ENCODE peak calls at places on chromosomes 7 and 10, in eight cellular contexts. F is GM18507, J is prostate gland, B is progenitor cell of endocrine pancreas, O is left ventricle myocardium superior, W is fibroblast of mammary gland, D is ureter, X is EH. E is an unnamed sample.

GRCh38 chr7:26035552-26035951 is 116.4 kb upstream of the NFE2L3 start:
- DNase-seq in F (no peak), J (no peak), B (no peak), O (no peak), W (no peak), D (no peak), X (no peak), E (peak; percentile 9)

GRCh38 chr10:72061491-72061890 is 26.9 kb downstream of the SPOCK2 start:
- DNase-seq in F (no peak), J (no peak), B (no peak), O (no peak), W (no peak), D (no peak), X (no peak), E (peak; percentile 33)

GRCh38 chr7:105107458-105107857 is 93.5 kb downstream of the KMT2E start:
- DNase-seq in F (no peak), J (no peak), B (no peak), O (no peak), W (no peak), D (no peak), X (no peak), E (no peak)

GRCh38 chr7:28301148-28301641 is 111.1 kb upstream of the CREB5 start:
- DNase-seq in F (no peak), J (peak; percentile 39), B (no peak), O (no peak), W (peak; percentile 85), D (no peak), X (no peak), E (no peak)

GRCh38 chr10:11165591-11166543 is 148.2 kb downstream of the CELF2 start:
- DNase-seq in F (peak; percentile 59), J (peak; percentile 28), B (peak; percentile 20), O (peak; percentile 85), W (no peak), D (no peak), X (peak; percentile 17), E (peak; percentile 83)

GRCh38 chr7:158975526-158976467 is 119.4 kb downstream of the DYNC2I1 start:
- DNase-seq in F (no peak), J (no peak), B (no peak), O (no peak), W (peak; percentile 8), D (no peak), X (no peak), E (peak; percentile 30)

GRCh38 chr7:27148776-27149641 is 1.4 kb upstream of the HOXA6 start:
- DNase-seq in F (no peak), J (no peak), B (no peak), O (no peak), W (peak; percentile 80), D (peak; percentile 43), X (peak; percentile 64), E (no peak)

GRCh38 chr7:152674860-152675760 is 831 bp downstream of the XRCC2 start:
- DNase-seq in F (no peak), J (no peak), B (peak; percentile 10), O (no peak), W (peak; percentile 25), D (no peak), X (peak; percentile 30), E (peak; percentile 58)

GRCh38 chr7:148275359-148275890 is 315.1 kb upstream of the C7orf33 start:
- DNase-seq in F (no peak), J (no peak), B (no peak), O (no peak), W (no peak), D (peak; percentile 23), X (no peak), E (no peak)

GRCh38 chr10:122301055-122301810 is 30.1 kb downstream of the BTBD16 start:
- DNase-seq in F (no peak), J (no peak), B (no peak), O (no peak), W (peak; percentile 80), D (no peak), X (peak; percentile 81), E (no peak)

GRCh38 chr10:6729071-6729773 is 149.1 kb upstream of the PRKCQ start:
- DNase-seq in F (no peak), J (no peak), B (no peak), O (peak; percentile 35), W (peak; percentile 96), D (no peak), X (peak; percentile 68), E (no peak)

GRCh38 chr7:17184805-17185689 is 113.4 kb upstream of the AHR start:
- DNase-seq in F (no peak), J (no peak), B (no peak), O (no peak), W (peak; percentile 70), D (no peak), X (peak; percentile 64), E (no peak)

GRCh38 chr7:94351703-94352102 is 43.0 kb upstream of the COL1A2 start:
- DNase-seq in F (no peak), J (no peak), B (no peak), O (no peak), W (no peak), D (no peak), X (no peak), E (no peak)

GRCh38 chr7:527723-528122 is 8.1 kb upstream of the PDGFA start:
- DNase-seq in F (no peak), J (no peak), B (no peak), O (no peak), W (no peak), D (no peak), X (no peak), E (no peak)

GRCh38 chr7:51288896-51289607 is 27.6 kb downstream of the COBL start:
- DNase-seq in F (no peak), J (no peak), B (no peak), O (no peak), W (no peak), D (no peak), X (no peak), E (peak; percentile 19)

GRCh38 chr7:30202671-30203070 is 67.9 kb downstream of the MTURN start:
- DNase-seq in F (no peak), J (no peak), B (no peak), O (no peak), W (no peak), D (no peak), X (no peak), E (no peak)

GRCh38 chr10:121077331-121077730 is 226.2 kb downstream of the WDR11 start:
- DNase-seq in F (no peak), J (no peak), B (no peak), O (peak; percentile 41), W (peak; percentile 3), D (no peak), X (no peak), E (peak; percentile 76)

GRCh38 chr7:100132697-100133137 is 6.0 kb downstream of the MBLAC1 start:
- DNase-seq in F (no peak), J (peak; percentile 44), B (peak; percentile 43), O (peak; percentile 55), W (peak; percentile 66), D (peak; percentile 68), X (peak; percentile 75), E (peak; percentile 74)

GRCh38 chr10:59634102-59634501 is 75.5 kb downstream of the SLC16A9 start:
- DNase-seq in F (no peak), J (no peak), B (no peak), O (no peak), W (no peak), D (no peak), X (no peak), E (no peak)

GRCh38 chr10:118615888-118616287 is 20.4 kb upstream of the PRLHR start:
- DNase-seq in F (no peak), J (no peak), B (no peak), O (no peak), W (peak; percentile 31), D (no peak), X (peak; percentile 12), E (no peak)

GRCh38 chr10:119024882-119025281 is 4.6 kb upstream of the NANOS1 start:
- DNase-seq in F (no peak), J (no peak), B (no peak), O (no peak), W (no peak), D (no peak), X (peak; percentile 43), E (peak; percentile 82)

GRCh38 chr7:52712938-52713337 is 322.5 kb upstream of the POM121L12 start:
- DNase-seq in F (no peak), J (no peak), B (no peak), O (no peak), W (no peak), D (no peak), X (no peak), E (no peak)

GRCh38 chr7:55309040-55309991 is 55.8 kb upstream of the LANCL2 start:
- DNase-seq in F (peak; percentile 46), J (no peak), B (no peak), O (peak; percentile 37), W (no peak), D (no peak), X (peak; percentile 3), E (no peak)

GRCh38 chr10:133278577-133279265 is 2.1 kb upstream of the ADAM8 start:
- DNase-seq in F (peak; percentile 60), J (peak; percentile 69), B (no peak), O (peak; percentile 67), W (peak; percentile 47), D (peak; percentile 89), X (peak; percentile 66), E (no peak)

GRCh38 chr10:76251773-76252617 is 820.6 kb downstream of the LRMDA start:
- DNase-seq in F (no peak), J (peak; percentile 38), B (no peak), O (no peak), W (peak; percentile 94), D (peak; percentile 85), X (peak; percentile 93), E (no peak)

GRCh38 chr7:1693991-1694524 is 24.0 kb downstream of the ELFN1 start:
- DNase-seq in F (no peak), J (no peak), B (peak; percentile 8), O (peak; percentile 33), W (peak; percentile 45), D (peak; percentile 39), X (peak; percentile 60), E (peak; percentile 95)

GRCh38 chr10:132136097-132136521 is 50.6 kb upstream of the DPYSL4 start:
- DNase-seq in F (no peak), J (no peak), B (no peak), O (peak; percentile 26), W (no peak), D (no peak), X (no peak), E (no peak)

GRCh38 chr7:114944742-114945625 is 23.1 kb downstream of the MDFIC start:
- DNase-seq in F (no peak), J (no peak), B (no peak), O (peak; percentile 85), W (peak; percentile 95), D (peak; percentile 56), X (peak; percentile 91), E (peak; percentile 30)

GRCh38 chr7:136293272-136293671 is 316.1 kb upstream of the MTPN start:
- DNase-seq in F (peak; percentile 11), J (no peak), B (no peak), O (no peak), W (no peak), D (no peak), X (no peak), E (no peak)

GRCh38 chr10:76437011-76437410 is 1005.6 kb downstream of the LRMDA start:
- DNase-seq in F (no peak), J (no peak), B (no peak), O (no peak), W (no peak), D (no peak), X (no peak), E (peak; percentile 74)

E was measured in mesendoderm.